ENCODE peak calls at places on chromosomes 7 and 10, in nine cellular contexts. T is lower lobe of right lung; A is EH; D is A172; G is fibroblast of the conjunctiva; V is uterus; O is fibroblast of gingiva; B is skeletal muscle cell; N is stimulated activated CD4-positive, alpha-beta T cell treated with anti-CD3 and anti-CD28 coated beads, Interleukin-4, amount 100 ng/mL, for 4 hours. Q is an unnamed sample.

GRCh38 chr7:135414850-135415439 is 95.0 kb downstream of the CNOT4 start:
- DNase-seq in D (peak), T (no peak), N (peak), G (peak), A (peak), V (no peak), O (peak), B (peak), Q (peak)

GRCh38 chr10:79608505-79609375 is 2.0 kb upstream of the SFTPA1 start:
- DNase-seq in T (no peak), V (no peak), B (no peak), A (peak), O (no peak), N (peak), G (peak), D (no peak), Q (peak)

GRCh38 chr7:108181073-108181985 is 51.2 kb upstream of the LAMB4 start:
- DNase-seq in T (no peak), N (no peak), G (peak), A (peak), D (peak), V (no peak), B (peak), O (peak), Q (peak)

GRCh38 chr7:155586843-155587440 is 40.6 kb upstream of the CNPY1 start:
- DNase-seq in A (no peak), V (no peak), G (no peak), N (no peak), B (no peak), D (no peak), T (no peak), O (no peak), Q (no peak)

GRCh38 chr7:97845622-97846203 is 26.5 kb downstream of the ASNS start:
- DNase-seq in T (no peak), A (peak), D (peak), V (no peak), B (no peak), G (no peak), N (no peak), O (no peak), Q (peak)

GRCh38 chr10:31620236-31621151 is 301.5 kb downstream of the ZEB1 start:
- DNase-seq in B (peak), G (no peak), D (peak), N (no peak), V (peak), T (peak), A (peak), O (peak), Q (no peak)

GRCh38 chr10:71333154-71333887 is 14.3 kb downstream of the SLC29A3 start:
- DNase-seq in N (no peak), B (no peak), O (no peak), T (peak), D (no peak), G (no peak), A (no peak), V (no peak), Q (no peak)

GRCh38 chr7:92611735-92612134 is 21.5 kb upstream of the FAM133B start:
- DNase-seq in N (no peak), A (no peak), T (no peak), O (no peak), B (no peak), G (no peak), D (no peak), V (no peak), Q (no peak)

GRCh38 chr10:130810856-130811255 is 500.7 kb downstream of the TCERG1L start:
- DNase-seq in G (no peak), A (no peak), T (no peak), N (no peak), O (no peak), D (no peak), B (no peak), V (no peak), Q (no peak)

GRCh38 chr7:149879271-149879711 is 5.5 kb downstream of the ATP6V0E2 start:
- DNase-seq in D (no peak), T (no peak), B (no peak), O (no peak), A (no peak), G (no peak), N (no peak), V (no peak), Q (no peak)

GRCh38 chr10:117720931-117721826 is 178.6 kb downstream of the EMX2 start:
- DNase-seq in V (no peak), B (no peak), N (no peak), G (no peak), O (no peak), T (no peak), D (no peak), A (no peak), Q (no peak)

GRCh38 chr10:73837072-73837471 is 25.7 kb upstream of the NDST2 start:
- DNase-seq in D (no peak), B (no peak), A (peak), N (no peak), G (no peak), O (peak), T (no peak), V (no peak), Q (no peak)

GRCh38 chr7:76397409-76398183 is 11.9 kb downstream of the SSC4D start:
- DNase-seq in B (no peak), N (peak), G (peak), T (peak), O (peak), V (peak), A (peak), D (peak), Q (peak)

GRCh38 chr7:43785425-43785824 is 26.9 kb downstream of the BLVRA start:
- DNase-seq in V (peak), D (peak), O (peak), B (peak), N (no peak), T (no peak), A (peak), G (peak), Q (peak)

GRCh38 chr7:92403760-92404074 is 43.6 kb upstream of the GATAD1 start:
- DNase-seq in N (no peak), O (no peak), G (no peak), T (no peak), B (no peak), D (no peak), V (no peak), A (no peak), Q (no peak)